ENCODE peak calls at places on chromosomes 13 and 19, in four cellular contexts. E is dorsolateral prefrontal cortex, B is neural progenitor cell, M is tibial artery. R is an unnamed sample.

GRCh38 chr19:49689133-49690072 is at the start of gene ADM5:
- DNase-seq in E (peak), B (peak), M (no peak), R (no peak)

GRCh38 chr13:38819053-38819452 is 132.2 kb downstream of the FREM2 start:
- DNase-seq in E (no peak), B (peak), M (no peak), R (no peak)

GRCh38 chr13:25977216-25977615 is 74.6 kb downstream of the SHISA2 start:
- DNase-seq in E (no peak), B (peak), M (no peak), R (peak)

GRCh38 chr19:10334340-10335148 is 1.2 kb upstream of the RAVER1 start:
- DNase-seq in E (peak), B (peak), M (peak), R (peak)

GRCh38 chr19:6186435-6186834 is 51.0 kb downstream of the ACSBG2 start:
- DNase-seq in E (no peak), B (no peak), M (no peak), R (no peak)

GRCh38 chr13:85313761-85314503 is 485.3 kb downstream of the SLITRK6 start:
- DNase-seq in E (no peak), B (no peak), M (no peak), R (no peak)

GRCh38 chr19:4566402-4567051 is 7.0 kb upstream of the SEMA6B start:
- DNase-seq in E (no peak), B (no peak), M (no peak), R (no peak)

GRCh38 chr13:25806304-25806974 is 245.4 kb downstream of the SHISA2 start:
- DNase-seq in E (no peak), B (no peak), M (no peak), R (no peak)

GRCh38 chr19:35141627-35142401 is 1.2 kb upstream of the FXYD7 start:
- DNase-seq in E (no peak), B (peak), M (no peak), R (no peak)

GRCh38 chr19:5026706-5027273 is 57.9 kb downstream of the KDM4B start:
- DNase-seq in E (no peak), B (no peak), M (no peak), R (no peak)

GRCh38 chr19:45693168-45693788 is 812 bp downstream of the QPCTL start:
- DNase-seq in E (peak), B (peak), M (peak), R (peak)

GRCh38 chr13:44403720-44404063 is 30.1 kb downstream of the SERP2 start:
- DNase-seq in E (no peak), B (no peak), M (no peak), R (peak)

GRCh38 chr19:39438270-39438934 is 2.7 kb upstream of the RPS16 start:
- DNase-seq in E (no peak), B (no peak), M (no peak), R (no peak)

GRCh38 chr13:71866173-71867091 is 572 bp downstream of the DACH1 start:
- DNase-seq in E (peak), B (peak), M (no peak), R (peak)

GRCh38 chr13:50509771-50510441 is 333.6 kb downstream of the DLEU7 start:
- DNase-seq in E (no peak), B (no peak), M (no peak), R (no peak)

GRCh38 chr19:47109541-47110375 is 3.8 kb downstream of the ZC3H4 start:
- DNase-seq in E (no peak), B (no peak), M (no peak), R (no peak)

GRCh38 chr13:31234729-31235128 is 35.0 kb downstream of the B3GLCT start:
- DNase-seq in E (no peak), B (no peak), M (no peak), R (no peak)

GRCh38 chr13:31240921-31241320 is 41.1 kb downstream of the B3GLCT start:
- DNase-seq in E (no peak), B (no peak), M (no peak), R (no peak)

GRCh38 chr13:31236211-31236786 is 36.5 kb downstream of the B3GLCT start:
- DNase-seq in E (no peak), B (peak), M (no peak), R (no peak)
- TF ChIP-seq CTCF in E (peak), B (peak), M (peak), R (peak)

DNA sequence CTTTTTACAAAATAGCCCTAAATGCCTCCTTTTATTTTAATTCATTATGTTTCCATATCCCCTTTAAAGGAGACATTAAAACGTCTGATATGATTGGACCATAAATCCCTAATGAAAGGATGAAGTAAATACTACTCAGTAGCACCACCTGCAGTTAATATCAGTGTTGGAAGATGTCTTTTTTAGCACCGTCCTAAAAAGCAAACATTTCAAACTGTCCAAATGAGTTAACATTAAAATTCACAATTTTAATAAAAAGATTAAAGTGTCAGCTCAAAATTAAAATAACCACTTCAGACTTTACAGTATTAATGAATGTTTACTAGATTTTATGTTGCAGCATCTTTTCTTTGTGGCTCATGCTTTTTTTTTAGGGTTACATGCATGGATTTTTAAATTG is 12.3 kb downstream of the ZNF507 start:
- DNase-seq in E (no peak), B (no peak), M (no peak), R (no peak)
- TF ChIP-seq CTCF in E (no peak), B (peak), M (no peak), R (peak)

GRCh38 chr19:41746593-41747227 is 8.6 kb upstream of the CEACAM6 start:
- DNase-seq in E (no peak), B (peak), M (no peak), R (peak)
- TF ChIP-seq CTCF in E (peak), B (peak), M (no peak), R (peak)

GRCh38 chr13:28753946-28754345 is 35.2 kb upstream of the SLC46A3 start:
- DNase-seq in E (no peak), B (no peak), M (no peak), R (no peak)

GRCh38 chr13:28755546-28755870 is 36.7 kb upstream of the SLC46A3 start:
- DNase-seq in E (no peak), B (no peak), M (no peak), R (no peak)

GRCh38 chr13:28751210-28751935 is 32.6 kb upstream of the SLC46A3 start:
- DNase-seq in E (no peak), B (no peak), M (no peak), R (no peak)

GRCh38 chr13:28754698-28755545 is 36.2 kb upstream of the SLC46A3 start:
- DNase-seq in E (no peak), B (no peak), M (no peak), R (peak)

GRCh38 chr13:28753208-28753892 is 34.6 kb upstream of the SLC46A3 start:
- DNase-seq in E (no peak), B (no peak), M (peak), R (no peak)
- TF ChIP-seq CTCF in E (no peak), B (no peak), M (peak), R (no peak)

DNA sequence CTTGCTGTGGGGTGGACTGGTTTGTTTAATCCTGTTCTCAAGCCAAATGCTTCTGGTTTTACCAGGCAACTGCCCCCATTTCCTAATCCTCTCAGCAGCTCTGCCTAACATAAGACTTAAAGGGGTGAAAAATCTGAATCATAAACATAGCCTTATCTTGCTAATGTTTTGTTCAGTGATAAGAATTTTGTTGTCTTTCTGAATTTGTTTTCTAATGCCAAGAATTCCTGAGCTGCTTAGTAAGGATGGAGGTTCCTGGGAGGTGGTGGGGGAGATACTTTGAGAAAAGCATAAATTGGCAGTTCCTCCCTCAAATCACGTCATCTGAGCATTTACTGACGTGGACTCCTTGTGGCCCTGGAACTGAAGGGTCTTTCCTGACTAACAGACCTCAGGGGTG is 42.8 kb downstream of the ING1 start:
- DNase-seq in E (no peak), B (no peak), M (no peak), R (no peak)
- TF ChIP-seq CTCF in E (no peak), B (no peak), M (no peak), R (no peak)

GRCh38 chr19:54165222-54165621 is 5.7 kb upstream of the LENG1 start:
- DNase-seq in E (no peak), B (no peak), M (no peak), R (no peak)

GRCh38 chr19:54162241-54162805 is 2.8 kb upstream of the LENG1 start:
- DNase-seq in E (no peak), B (peak), M (peak), R (peak)

GRCh38 chr19:54160948-54161347 is 1.4 kb upstream of the LENG1 start:
- DNase-seq in E (no peak), B (no peak), M (no peak), R (no peak)

GRCh38 chr19:54162884-54163283 is 3.4 kb upstream of the LENG1 start:
- DNase-seq in E (no peak), B (no peak), M (no peak), R (no peak)

DNA sequence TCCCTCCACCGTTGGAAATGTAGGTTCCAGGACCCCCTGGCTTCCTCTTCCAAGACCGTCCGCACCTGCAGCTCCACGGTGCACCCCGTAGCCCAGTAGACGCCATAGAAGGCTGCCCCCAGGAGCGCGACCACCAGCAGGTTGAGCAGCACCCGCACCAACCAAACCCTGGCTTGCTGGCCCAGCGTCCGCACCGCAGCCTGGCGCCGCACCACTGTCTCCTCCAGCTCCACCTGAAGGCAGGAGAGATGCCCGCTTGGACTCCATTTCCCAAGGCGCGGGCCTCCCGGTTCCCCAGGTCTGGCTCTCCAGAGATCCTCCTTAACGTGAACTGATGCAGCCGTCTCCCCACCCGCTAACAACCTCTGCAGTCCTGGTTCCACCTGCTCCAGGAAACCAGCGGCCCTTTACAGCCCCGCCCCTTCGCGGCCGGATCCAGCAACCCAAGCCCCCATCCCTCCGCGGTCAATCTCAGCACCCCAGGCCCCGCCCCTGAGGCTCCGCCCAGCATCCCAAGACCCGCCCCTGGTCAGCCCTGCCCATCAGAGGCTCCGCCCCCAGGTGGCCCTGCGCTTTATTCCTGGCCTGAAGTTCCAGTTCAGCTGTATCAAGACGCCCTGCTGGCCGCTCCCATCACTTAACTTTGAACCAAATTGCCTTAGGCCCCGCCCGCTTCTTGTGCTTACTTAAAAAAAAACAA is 5.0 kb upstream of the LENG1 start:
- DNase-seq in E (no peak), B (peak), M (no peak), R (peak)
- TF ChIP-seq CTCF in E (no peak), B (no peak), M (no peak), R (no peak)

DNA sequence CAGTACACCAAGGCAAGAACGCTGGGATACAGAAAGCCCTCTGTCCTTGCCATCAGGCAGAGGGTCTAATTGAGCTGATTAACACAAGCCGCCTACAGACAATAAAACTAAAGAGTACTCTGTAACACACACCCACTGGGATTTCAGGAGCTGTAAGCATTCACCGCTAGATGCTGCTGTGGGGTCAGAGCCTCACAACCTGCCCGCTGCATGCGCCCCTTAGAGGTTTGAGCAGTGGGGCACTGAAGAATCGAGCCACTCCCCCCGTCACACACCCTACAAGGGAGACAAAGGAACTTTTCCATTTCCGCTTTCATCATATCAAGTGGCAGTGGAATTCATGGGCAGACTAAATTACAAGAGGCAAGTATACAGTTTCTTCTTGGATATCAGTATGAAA is 1080.6 kb downstream of the PCDH17 start:
- DNase-seq in E (no peak), B (peak), M (no peak), R (no peak)
- TF ChIP-seq CTCF in E (no peak), B (peak), M (no peak), R (no peak)

GRCh38 chr19:32287086-32287485 is 58.3 kb upstream of the ZNF507 start:
- DNase-seq in E (no peak), B (no peak), M (no peak), R (no peak)

GRCh38 chr19:32291876-32292275 is 53.5 kb upstream of the ZNF507 start:
- DNase-seq in E (no peak), B (no peak), M (no peak), R (no peak)

GRCh38 chr19:32289566-32290210 is 55.7 kb upstream of the ZNF507 start:
- DNase-seq in E (no peak), B (no peak), M (no peak), R (no peak)

GRCh38 chr19:32287811-32288227 is 57.6 kb upstream of the ZNF507 start:
- DNase-seq in E (peak), B (peak), M (peak), R (peak)
- TF ChIP-seq CTCF in E (peak), B (peak), M (peak), R (no peak)

R was measured in endothelial cell.